ENCODE peak calls at places on chromosomes 16 and 17, in nine cellular contexts. G, Q, O, U, B, R, I, P and H are unnamed samples.

GRCh38 chr17:63399856-63400255 is 46.2 kb downstream of the CYB561 start:
- DNase-seq in G (no peak), Q (peak; percentile 73), O (no peak), U (peak; percentile 45), B (no peak), R (peak; percentile 51), I (peak; percentile 70), P (no peak), H (no peak)

GRCh38 chr17:65750678-65751077 is 189.2 kb upstream of the AXIN2 start:
- DNase-seq in G (peak; percentile 37), Q (peak; percentile 92), O (peak; percentile 96), U (peak; percentile 89), B (peak; percentile 18), R (peak; percentile 81), I (peak; percentile 71), P (peak; percentile 64), H (peak; percentile 92)

GRCh38 chr16:1698680-1699079 is 7.3 kb upstream of the MAPK8IP3 start:
- DNase-seq in G (no peak), Q (no peak), O (no peak), U (no peak), B (no peak), R (no peak), I (no peak), P (no peak), H (no peak)

GRCh38 chr17:79517812-79518211 is 93.0 kb downstream of the RBFOX3 start:
- DNase-seq in G (no peak), Q (no peak), O (no peak), U (no peak), B (no peak), R (no peak), I (no peak), P (no peak), H (no peak)

GRCh38 chr16:24975428-24975889 is 39.7 kb downstream of the ARHGAP17 start:
- DNase-seq in G (peak; percentile 22), Q (peak; percentile 52), O (peak; percentile 52), U (peak; percentile 66), B (no peak), R (no peak), I (no peak), P (no peak), H (no peak)

GRCh38 chr17:48484850-48485249 is 46.0 kb downstream of the HOXB1 start:
- DNase-seq in G (no peak), Q (no peak), O (peak; percentile 73), U (peak; percentile 77), B (no peak), R (no peak), I (no peak), P (no peak), H (peak; percentile 91)

GRCh38 chr16:12395266-12395665 is 408.4 kb downstream of the CPPED1 start:
- DNase-seq in G (no peak), Q (no peak), O (no peak), U (peak; percentile 59), B (no peak), R (no peak), I (no peak), P (no peak), H (no peak)

GRCh38 chr16:65828296-65828695 is 538.2 kb upstream of the CDH5 start:
- DNase-seq in G (no peak), Q (no peak), O (no peak), U (no peak), B (no peak), R (no peak), I (no peak), P (no peak), H (no peak)

GRCh38 chr17:77779711-77780539 is 178.6 kb upstream of the TNRC6C start:
- DNase-seq in G (no peak), Q (peak; percentile 38), O (peak; percentile 21), U (no peak), B (no peak), R (no peak), I (peak; percentile 59), P (no peak), H (no peak)

GRCh38 chr17:68812876-68813584 is 142.2 kb downstream of the ABCA8 start:
- DNase-seq in G (no peak), Q (peak; percentile 35), O (no peak), U (no peak), B (no peak), R (no peak), I (no peak), P (no peak), H (no peak)

GRCh38 chr17:3926860-3927627 is 10.8 kb upstream of the P2RX1 start:
- DNase-seq in G (no peak), Q (no peak), O (no peak), U (no peak), B (no peak), R (no peak), I (no peak), P (no peak), H (no peak)

GRCh38 chr17:1153795-1154546 is 25.8 kb downstream of the ABR start:
- DNase-seq in G (no peak), Q (peak; percentile 92), O (peak; percentile 55), U (peak; percentile 67), B (no peak), R (peak; percentile 36), I (peak; percentile 64), P (peak; percentile 24), H (peak; percentile 9)

GRCh38 chr16:24075302-24075701 is 180.8 kb upstream of the CACNG3 start:
- DNase-seq in G (no peak), Q (no peak), O (no peak), U (no peak), B (no peak), R (no peak), I (no peak), P (no peak), H (no peak)

GRCh38 chr16:414395-415169 is 10.9 kb upstream of the RAB11FIP3 start:
- DNase-seq in G (no peak), Q (no peak), O (peak; percentile 39), U (no peak), B (no peak), R (no peak), I (no peak), P (no peak), H (no peak)

GRCh38 chr17:13393841-13394710 is 207.7 kb downstream of the HS3ST3A1 start:
- DNase-seq in G (no peak), Q (peak; percentile 88), O (peak; percentile 28), U (peak; percentile 94), B (no peak), R (no peak), I (no peak), P (no peak), H (peak; percentile 50)

GRCh38 chr17:73261952-73262675 is 434 bp upstream of the CPSF4L start:
- DNase-seq in G (no peak), Q (no peak), O (no peak), U (no peak), B (no peak), R (peak; percentile 85), I (no peak), P (no peak), H (no peak)

GRCh38 chr16:74052006-74052405 is 244.6 kb upstream of the PSMD7 start:
- DNase-seq in G (no peak), Q (no peak), O (no peak), U (no peak), B (no peak), R (no peak), I (no peak), P (no peak), H (no peak)

GRCh38 chr17:76539631-76540271 is at the start of gene PRCD:
- DNase-seq in G (no peak), Q (no peak), O (no peak), U (no peak), B (no peak), R (no peak), I (no peak), P (no peak), H (no peak)

GRCh38 chr16:11743308-11744074 is 834 bp upstream of the TXNDC11 start:
- DNase-seq in G (peak; percentile 16), Q (peak; percentile 84), O (peak; percentile 57), U (peak; percentile 49), B (no peak), R (peak; percentile 45), I (no peak), P (no peak), H (no peak)